ENCODE peak calls at places on chromosomes 7 and 10, in five cellular contexts. M is AG10803, Q is lung, N is astrocyte of the cerebellum, H is HCT116. S is an unnamed sample.

GRCh38 chr7:49125246-49125645 is 200.9 kb downstream of the CDC14C start:
- DNase-seq in Q (no peak), M (no peak), H (no peak), N (no peak), S (no peak)

GRCh38 chr7:80935971-80936370 is 17.1 kb upstream of the SEMA3C start:
- DNase-seq in H (no peak), N (no peak), M (no peak), Q (no peak), S (no peak)

GRCh38 chr7:138842111-138842510 is 44.1 kb upstream of the ATP6V0A4 start:
- DNase-seq in H (no peak), M (peak), N (peak), Q (no peak), S (peak)

GRCh38 chr10:102643346-102644065 is 773 bp upstream of the TRIM8 start:
- DNase-seq in N (no peak), H (peak), M (peak), Q (peak), S (peak)

GRCh38 chr7:112204072-112204775 is 2.0 kb downstream of the DOCK4 start:
- DNase-seq in H (no peak), N (no peak), M (peak), Q (no peak), S (peak)

GRCh38 chr10:126500866-126501265 is 112.6 kb upstream of the ADAM12 start:
- DNase-seq in H (no peak), M (peak), Q (no peak), N (peak), S (peak)

GRCh38 chr7:139043823-139044812 is 8.3 kb upstream of the ZC3HAV1L start:
- DNase-seq in M (no peak), H (no peak), Q (no peak), N (no peak), S (peak)

GRCh38 chr7:39825391-39825790 is 124.7 kb upstream of the CDK13 start:
- DNase-seq in N (no peak), H (no peak), M (no peak), Q (no peak), S (no peak)

GRCh38 chr7:55574062-55574717 is 1.9 kb upstream of the VOPP1 start:
- DNase-seq in H (no peak), M (peak), N (no peak), Q (no peak), S (peak)

GRCh38 chr7:55100172-55100961 is 81.5 kb downstream of the EGFR start:
- DNase-seq in N (no peak), H (no peak), M (no peak), Q (no peak), S (peak)

GRCh38 chr10:116316533-116316932 is 7.7 kb upstream of the CCDC172 start:
- DNase-seq in Q (no peak), M (no peak), H (no peak), N (peak), S (no peak)

GRCh38 chr10:30836411-30836810 is 195.3 kb downstream of the ZNF438 start:
- DNase-seq in Q (no peak), H (no peak), M (no peak), N (no peak), S (no peak)

GRCh38 chr10:123885406-123886164 is 6.0 kb downstream of the CPXM2 start:
- DNase-seq in N (no peak), M (no peak), Q (no peak), H (no peak), S (no peak)

GRCh38 chr10:1253476-1254353 is 197.5 kb downstream of the WDR37 start:
- DNase-seq in M (no peak), Q (no peak), N (no peak), H (no peak), S (no peak)

GRCh38 chr7:99729501-99730261 is 5.3 kb downstream of the CYP3A7 start:
- DNase-seq in M (peak), Q (no peak), H (no peak), N (no peak), S (peak)

GRCh38 chr7:3008386-3008785 is 35.3 kb downstream of the CARD11 start:
- DNase-seq in H (no peak), Q (no peak), M (no peak), N (no peak), S (no peak)

GRCh38 chr7:140260767-140261486 is 84.1 kb upstream of the KDM7A start:
- DNase-seq in Q (no peak), M (no peak), H (no peak), N (no peak), S (no peak)
- H3K4me3 ChIP-seq in Q (no peak), M (no peak), H (no peak), N (no peak), S (no peak)

GRCh38 chr10:69057261-69057950 is 30.5 kb upstream of the SRGN start:
- DNase-seq in N (no peak), H (no peak), Q (no peak), M (no peak), S (no peak)
- TF ChIP-seq CTCF in N (no peak), H (no peak), Q (no peak), M (no peak), S (no peak)

GRCh38 chr7:44195901-44196300 is 4.9 kb upstream of the YKT6 start:
- DNase-seq in M (no peak), N (no peak), Q (no peak), H (no peak), S (no peak)
- H3K4me3 ChIP-seq in M (no peak), N (no peak), Q (no peak), H (no peak), S (no peak)

DNA sequence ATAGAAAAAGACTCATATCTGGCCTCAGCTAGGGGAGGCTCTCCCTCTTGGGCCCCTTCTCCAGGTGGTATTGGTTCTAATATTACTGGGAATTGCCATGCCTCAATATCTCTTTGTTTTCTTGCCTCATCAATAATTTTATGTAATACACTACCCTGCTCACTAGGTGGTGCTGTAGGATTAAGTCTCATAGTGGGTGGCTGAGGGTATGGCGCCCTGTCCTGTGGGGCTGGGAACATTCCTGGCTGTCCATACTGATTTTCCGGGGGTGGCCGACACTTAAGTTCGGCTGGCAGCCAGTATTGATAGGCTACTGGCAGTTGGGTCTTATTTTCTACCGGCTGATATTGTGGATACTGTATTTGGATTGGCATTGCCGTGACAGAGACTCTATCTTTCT is 9.0 kb upstream of the TAS2R3 start:
- DNase-seq in H (no peak), M (peak), N (no peak), Q (no peak), S (peak)
- TF ChIP-seq CTCF in H (peak), M (peak), N (peak), Q (peak), S (peak)

GRCh38 chr7:82839063-82839462 is 323.6 kb downstream of the PCLO start:
- DNase-seq in M (no peak), H (no peak), Q (no peak), N (no peak), S (no peak)
- H3K4me3 ChIP-seq in M (no peak), H (no peak), Q (no peak), N (no peak), S (no peak)

DNA sequence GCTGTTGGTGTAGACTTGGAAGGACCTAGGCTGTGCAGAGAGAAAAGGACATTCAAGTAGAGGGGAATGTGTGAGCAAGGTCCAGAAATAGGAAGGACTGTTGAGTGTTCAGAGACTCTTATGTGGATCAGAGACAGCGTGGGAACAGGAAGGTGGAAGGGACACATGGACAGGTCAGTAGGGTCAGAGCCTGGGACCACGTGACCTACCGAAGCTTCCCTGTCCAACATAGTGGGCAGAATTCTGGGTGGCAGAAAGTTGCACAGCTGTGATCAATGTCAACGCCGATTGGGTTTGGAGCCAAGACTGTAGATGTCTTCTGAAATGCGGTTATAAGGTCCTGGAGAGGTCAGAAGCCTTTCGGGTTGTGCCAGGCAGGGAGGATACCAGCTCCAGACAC is 195.9 kb upstream of the MKI67 start:
- DNase-seq in N (no peak), Q (no peak), M (no peak), H (no peak), S (no peak)
- TF ChIP-seq CTCF in N (no peak), Q (no peak), M (no peak), H (no peak), S (no peak)

DNA sequence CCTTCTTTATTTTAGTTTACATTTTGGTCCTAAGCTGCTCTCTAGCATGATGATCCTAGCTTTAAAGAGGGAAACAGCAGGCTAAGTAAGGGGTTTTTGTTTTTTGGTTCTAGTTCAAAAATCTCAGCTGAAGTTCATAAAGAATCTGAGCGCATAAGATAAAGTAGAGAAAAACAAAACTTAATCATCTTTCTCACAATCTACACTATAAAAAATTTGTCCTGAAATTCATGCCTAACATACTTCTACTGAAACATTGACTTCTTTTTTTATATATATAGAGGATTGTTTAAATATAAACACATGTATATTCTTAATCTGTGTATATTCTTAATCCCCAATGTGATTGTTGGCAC is 6.9 kb upstream of the IGF2BP3 start:
- DNase-seq in Q (no peak), M (no peak), N (no peak), H (no peak), S (no peak)
- H3K4me3 ChIP-seq in Q (no peak), M (no peak), N (no peak), H (no peak), S (no peak)

S was measured in fibroblast of villous mesenchyme.